ENCODE peak calls at places on chromosomes 6 and 20, in four cellular contexts. A is GM12865, W is HFFc6, R is tibial nerve. X is an unnamed sample.

GRCh38 chr20:37651932-37652331 is 41.9 kb upstream of the CTNNBL1 start:
- DNase-seq in W (peak; percentile 2), R (no peak), A (peak; percentile 55), X (no peak)

GRCh38 chr20:60372282-60372681 is 414.1 kb downstream of the CDH26 start:
- DNase-seq in W (no peak), R (no peak), A (no peak), X (no peak)

GRCh38 chr6:170227996-170228550 is 62.8 kb downstream of the DLL1 start:
- DNase-seq in R (no peak), W (no peak), A (no peak), X (no peak)

GRCh38 chr6:138570716-138571020 is 71.4 kb upstream of the NHSL1 start:
- DNase-seq in A (no peak), R (no peak), W (no peak), X (no peak)

GRCh38 chr6:72651191-72651590 is 29.3 kb downstream of the KCNQ5 start:
- DNase-seq in A (no peak), R (no peak), W (peak; percentile 52), X (no peak)

GRCh38 chr20:52031574-52032303 is 159.8 kb downstream of the ZFP64 start:
- DNase-seq in R (no peak), W (peak; percentile 69), A (no peak), X (peak; percentile 54)

GRCh38 chr6:74519172-74519571 is 686.7 kb downstream of the COL12A1 start:
- DNase-seq in A (no peak), R (no peak), W (peak; percentile 36), X (peak; percentile 14)

GRCh38 chr6:10569392-10570127 is 48.4 kb downstream of the GCNT2 start:
- DNase-seq in W (no peak), A (no peak), R (no peak), X (no peak)

GRCh38 chr6:3088446-3088845 is 20.2 kb downstream of the RIPK1 start:
- DNase-seq in W (no peak), A (no peak), R (peak; percentile 34), X (no peak)

GRCh38 chr20:36145877-36146707 is 8.4 kb upstream of the EPB41L1 start:
- DNase-seq in A (peak; percentile 64), R (no peak), W (no peak), X (no peak)

GRCh38 chr20:1815502-1816085 is 79.6 kb upstream of the SIRPA start:
- DNase-seq in R (no peak), A (no peak), W (no peak), X (no peak)

GRCh38 chr6:20319520-20320357 is 81.9 kb upstream of the E2F3 start:
- DNase-seq in R (no peak), A (peak; percentile 97), W (no peak), X (no peak)

GRCh38 chr6:42451146-42451594 is 556 bp downstream of the TRERF1 start:
- DNase-seq in R (no peak), A (peak; percentile 50), W (peak; percentile 21), X (no peak)

GRCh38 chr20:6711950-6712634 is 55.4 kb upstream of the BMP2 start:
- DNase-seq in R (no peak), A (no peak), W (no peak), X (no peak)

GRCh38 chr6:144607998-144608736 is 323.0 kb downstream of the UTRN start:
- DNase-seq in R (no peak), W (no peak), A (no peak), X (no peak)

GRCh38 chr6:68139130-68139529 is 496.0 kb upstream of the ADGRB3 start:
- DNase-seq in W (no peak), A (no peak), R (no peak), X (no peak)

GRCh38 chr20:10649817-10650200 is 24.0 kb downstream of the JAG1 start:
- DNase-seq in R (no peak), A (no peak), W (no peak), X (peak; percentile 89)

GRCh38 chr6:132289761-132290160 is 111.5 kb downstream of the MOXD1 start:
- DNase-seq in W (no peak), A (no peak), R (no peak), X (no peak)

GRCh38 chr6:39077882-39078594 is 29.5 kb downstream of the GLP1R start:
- DNase-seq in A (no peak), R (no peak), W (no peak), X (no peak)

GRCh38 chr6:155328539-155329459 is 14.5 kb upstream of the TFB1M start:
- DNase-seq in A (no peak), R (no peak), W (no peak), X (no peak)

GRCh38 chr20:62353289-62354030 is 13.7 kb downstream of the LAMA5 start:
- DNase-seq in W (no peak), R (no peak), A (no peak), X (no peak)

GRCh38 chr6:56657364-56657763 is 14.7 kb upstream of the DST start:
- DNase-seq in W (no peak), R (no peak), A (no peak), X (no peak)

GRCh38 chr20:54268941-54269340 is 61.1 kb downstream of the PFDN4 start:
- DNase-seq in R (no peak), A (no peak), W (no peak), X (no peak)

GRCh38 chr6:6003334-6004146 is 3.2 kb downstream of the NRN1 start:
- DNase-seq in A (peak; percentile 41), W (no peak), R (no peak), X (no peak)

GRCh38 chr6:73505142-73505541 is 15.7 kb downstream of the EEF1A1 start:
- DNase-seq in R (no peak), W (no peak), A (no peak), X (no peak)

GRCh38 chr6:90502381-90502780 is 84.5 kb downstream of the MAP3K7 start:
- DNase-seq in R (no peak), W (no peak), A (no peak), X (no peak)

GRCh38 chr6:100504786-100505737 is 40.3 kb upstream of the SIM1 start:
- DNase-seq in A (peak; percentile 13), W (peak; percentile 82), R (no peak), X (peak; percentile 59)

GRCh38 chr6:25006565-25007001 is 70.8 kb upstream of the RIPOR2 start:
- DNase-seq in A (peak; percentile 38), W (peak; percentile 6), R (peak; percentile 52), X (no peak)

GRCh38 chr6:27280540-27281000 is 31.5 kb downstream of the POM121L2 start:
- DNase-seq in W (no peak), R (no peak), A (no peak), X (no peak)

GRCh38 chr20:47574616-47575401 is 73.1 kb downstream of the NCOA3 start:
- DNase-seq in A (peak; percentile 51), W (no peak), R (no peak), X (no peak)

GRCh38 chr6:3228046-3228671 is 706 bp upstream of the TUBB2B start:
- DNase-seq in R (no peak), W (no peak), A (no peak), X (no peak)

GRCh38 chr6:34230653-34231351 is 5.9 kb upstream of the HMGA1 start:
- DNase-seq in W (no peak), R (no peak), A (no peak), X (no peak)

GRCh38 chr6:159077123-159077522 is 32.3 kb upstream of the TAGAP start:
- DNase-seq in W (no peak), A (no peak), R (no peak), X (no peak)

GRCh38 chr20:4924032-4924431 is 77.3 kb downstream of the SLC23A2 start:
- DNase-seq in R (no peak), W (no peak), A (no peak), X (no peak)

GRCh38 chr6:17505062-17505476 is 95.0 kb upstream of the FAM8A1 start:
- DNase-seq in R (no peak), W (peak; percentile 15), A (peak; percentile 5), X (no peak)

GRCh38 chr20:52859156-52859887 is 112.8 kb upstream of the TSHZ2 start:
- DNase-seq in W (no peak), A (no peak), R (no peak), X (peak; percentile 14)

GRCh38 chr6:36207155-36207554 is 10.6 kb downstream of the BRPF3 start:
- DNase-seq in R (no peak), A (no peak), W (no peak), X (no peak)

GRCh38 chr20:38216736-38217595 is 43.6 kb downstream of the KIAA1755 start:
- DNase-seq in A (no peak), R (no peak), W (no peak), X (no peak)

DNA sequence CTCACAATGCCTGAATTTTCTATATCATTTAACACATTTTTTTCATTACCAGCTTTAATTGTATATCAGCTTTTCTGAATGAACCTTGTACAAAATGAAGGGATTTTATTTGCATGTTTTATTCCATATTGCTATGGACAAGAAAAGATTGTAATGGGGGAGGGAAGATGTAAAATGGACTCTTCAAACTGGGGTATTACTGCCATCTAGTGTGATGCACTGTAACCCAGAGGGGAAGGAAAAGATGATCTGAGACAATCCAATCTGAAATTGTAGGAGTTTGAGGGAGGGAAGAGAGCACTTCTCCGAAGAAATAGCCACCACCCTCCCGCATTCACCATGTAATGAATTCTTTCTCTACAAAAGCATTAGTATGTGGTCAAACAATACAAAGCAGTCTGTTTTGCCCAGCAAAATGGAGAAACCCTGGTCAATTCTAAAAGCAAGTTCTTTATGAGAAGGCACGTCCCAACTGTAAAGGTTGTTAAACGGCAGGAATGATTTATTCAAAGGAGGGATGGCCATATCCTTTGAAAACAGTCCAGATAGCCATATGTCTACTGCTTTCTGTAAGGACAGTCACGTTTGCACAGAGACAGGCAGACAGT is 679.5 kb upstream of the NRSN1 start:
- DNase-seq in A (peak; percentile 24), W (no peak), R (no peak), X (peak; percentile 9)
- TF ChIP-seq CTCF in A (peak; percentile 36), W (peak; percentile 11), R (peak; percentile 25), X (peak; percentile 68)

GRCh38 chr6:816510-817084 is 123.7 kb upstream of the EXOC2 start:
- DNase-seq in W (no peak), R (no peak), A (no peak), X (no peak)

GRCh38 chr6:818191-818590 is 125.3 kb upstream of the EXOC2 start:
- DNase-seq in W (no peak), A (no peak), R (no peak), X (no peak)

GRCh38 chr6:814378-815347 is 121.7 kb upstream of the EXOC2 start:
- DNase-seq in A (no peak), W (no peak), R (no peak), X (no peak)

GRCh38 chr6:811806-812205 is 118.9 kb upstream of the EXOC2 start:
- DNase-seq in A (no peak), W (no peak), R (no peak), X (no peak)

GRCh38 chr6:815348-815738 is 122.4 kb upstream of the EXOC2 start:
- DNase-seq in R (no peak), W (peak; percentile 1), A (no peak), X (no peak)
- TF ChIP-seq CTCF in R (no peak), W (peak; percentile 32), A (no peak), X (peak; percentile 46)

GRCh38 chr6:118263929-118264486 is 284.1 kb upstream of the PLN start:
- DNase-seq in R (no peak), W (no peak), A (peak; percentile 12), X (no peak)
- TF ChIP-seq CTCF in R (no peak), W (peak; percentile 31), A (peak; percentile 34), X (peak; percentile 24)

GRCh38 chr6:109172096-109172495 is 76.8 kb downstream of the CEP57L1 start:
- DNase-seq in W (peak; percentile 32), A (no peak), R (no peak), X (no peak)
- TF ChIP-seq CTCF in W (no peak), A (no peak), R (no peak), X (no peak)

GRCh38 chr20:50278684-50279531 is 88.3 kb downstream of the CEBPB start:
- DNase-seq in W (no peak), R (peak; percentile 73), A (no peak), X (no peak)
- TF ChIP-seq CTCF in W (peak; percentile 39), R (peak; percentile 25), A (no peak), X (no peak)

GRCh38 chr6:117399924-117400323 is 25.8 kb downstream of the ROS1 start:
- DNase-seq in W (no peak), A (no peak), R (no peak), X (no peak)
- TF ChIP-seq CTCF in W (peak; percentile 72), A (no peak), R (no peak), X (peak; percentile 24)